ENCODE peak calls at places on chromosomes 13 and 19, in ten cellular contexts. One of them, this sample, is unnamed.
A peak's percentile ranks its signal among the peaks of the same experiment; 100 is the strongest.

GRCh38 chr19:57231686-57232085 is 863 bp downstream of the AURKC start:
- DNase-seq in suprapubic skin: no peak
- DNase-seq in right cardiac atrium: no peak
- DNase-seq in body of pancreas: no peak
- DNase-seq in effector memory CD4-positive, alpha-beta T cell: no peak
- DNase-seq in H1: no peak
- DNase-seq in breast epithelium: no peak
- DNase-seq in fibroblast of lung: no peak
- DNase-seq in psoas muscle: no peak
- DNase-seq in upper lobe of left lung: no peak
- DNase-seq in this sample: no peak

GRCh38 chr19:49355890-49356289 is 6.3 kb downstream of the TEAD2 start:
- DNase-seq in right cardiac atrium: peak; percentile 59
- DNase-seq in breast epithelium: no peak
- DNase-seq in H1: no peak
- DNase-seq in suprapubic skin: no peak
- DNase-seq in fibroblast of lung: no peak
- DNase-seq in body of pancreas: no peak
- DNase-seq in upper lobe of left lung: peak; percentile 40
- DNase-seq in effector memory CD4-positive, alpha-beta T cell: no peak
- DNase-seq in psoas muscle: no peak
- DNase-seq in this sample: no peak

GRCh38 chr19:31346660-31347059 is 2.6 kb downstream of the TSHZ3 start:
- DNase-seq in H1: no peak
- DNase-seq in body of pancreas: no peak
- DNase-seq in upper lobe of left lung: no peak
- DNase-seq in breast epithelium: no peak
- DNase-seq in effector memory CD4-positive, alpha-beta T cell: no peak
- DNase-seq in right cardiac atrium: no peak
- DNase-seq in psoas muscle: no peak
- DNase-seq in suprapubic skin: no peak
- DNase-seq in fibroblast of lung: no peak
- DNase-seq in this sample: no peak

GRCh38 chr19:42553292-42554045 is 25.2 kb upstream of the CEACAM1 start:
- DNase-seq in breast epithelium: no peak
- DNase-seq in right cardiac atrium: no peak
- DNase-seq in psoas muscle: no peak
- DNase-seq in upper lobe of left lung: peak; percentile 57
- DNase-seq in H1: no peak
- DNase-seq in fibroblast of lung: peak; percentile 53
- DNase-seq in effector memory CD4-positive, alpha-beta T cell: no peak
- DNase-seq in suprapubic skin: peak; percentile 63
- DNase-seq in body of pancreas: no peak
- DNase-seq in this sample: no peak

GRCh38 chr19:18419699-18420460 is 682 bp downstream of the SSBP4 start:
- DNase-seq in right cardiac atrium: no peak
- DNase-seq in effector memory CD4-positive, alpha-beta T cell: no peak
- DNase-seq in H1: no peak
- DNase-seq in psoas muscle: peak; percentile 66
- DNase-seq in fibroblast of lung: no peak
- DNase-seq in breast epithelium: no peak
- DNase-seq in upper lobe of left lung: no peak
- DNase-seq in suprapubic skin: no peak
- DNase-seq in body of pancreas: peak; percentile 40
- DNase-seq in this sample: no peak

GRCh38 chr19:37933965-37934364 is 27.0 kb downstream of the SIPA1L3 start:
- DNase-seq in fibroblast of lung: no peak
- DNase-seq in effector memory CD4-positive, alpha-beta T cell: no peak
- DNase-seq in suprapubic skin: no peak
- DNase-seq in breast epithelium: no peak
- DNase-seq in psoas muscle: peak; percentile 75
- DNase-seq in upper lobe of left lung: no peak
- DNase-seq in H1: no peak
- DNase-seq in right cardiac atrium: peak; percentile 47
- DNase-seq in body of pancreas: peak; percentile 34
- DNase-seq in this sample: no peak

GRCh38 chr19:37988758-37989635 is 82.0 kb downstream of the SIPA1L3 start:
- DNase-seq in upper lobe of left lung: no peak
- DNase-seq in breast epithelium: no peak
- DNase-seq in H1: no peak
- DNase-seq in suprapubic skin: no peak
- DNase-seq in effector memory CD4-positive, alpha-beta T cell: no peak
- DNase-seq in fibroblast of lung: no peak
- DNase-seq in body of pancreas: no peak
- DNase-seq in right cardiac atrium: no peak
- DNase-seq in psoas muscle: no peak
- DNase-seq in this sample: no peak

GRCh38 chr19:7292950-7293794 is 1.0 kb downstream of the INSR start:
- DNase-seq in breast epithelium: peak; percentile 58
- DNase-seq in fibroblast of lung: no peak
- DNase-seq in right cardiac atrium: peak; percentile 60
- DNase-seq in body of pancreas: peak; percentile 58
- DNase-seq in effector memory CD4-positive, alpha-beta T cell: no peak
- DNase-seq in psoas muscle: peak; percentile 79
- DNase-seq in H1: no peak
- DNase-seq in upper lobe of left lung: peak; percentile 35
- DNase-seq in suprapubic skin: peak; percentile 80
- DNase-seq in this sample: no peak

GRCh38 chr13:112670118-112670517 is 19.7 kb upstream of the ATP11A start:
- DNase-seq in psoas muscle: no peak
- DNase-seq in right cardiac atrium: no peak
- DNase-seq in fibroblast of lung: no peak
- DNase-seq in suprapubic skin: no peak
- DNase-seq in breast epithelium: no peak
- DNase-seq in effector memory CD4-positive, alpha-beta T cell: no peak
- DNase-seq in H1: no peak
- DNase-seq in body of pancreas: no peak
- DNase-seq in upper lobe of left lung: no peak
- DNase-seq in this sample: no peak

GRCh38 chr13:44224433-44225149 is 149.0 kb upstream of the SERP2 start:
- DNase-seq in effector memory CD4-positive, alpha-beta T cell: no peak
- DNase-seq in H1: no peak
- DNase-seq in breast epithelium: no peak
- DNase-seq in right cardiac atrium: peak; percentile 52
- DNase-seq in fibroblast of lung: peak; percentile 83
- DNase-seq in suprapubic skin: no peak
- DNase-seq in body of pancreas: no peak
- DNase-seq in psoas muscle: no peak
- DNase-seq in upper lobe of left lung: no peak
- DNase-seq in this sample: no peak

GRCh38 chr19:2540646-2541454 is 64.9 kb downstream of the GADD45B start:
- DNase-seq in body of pancreas: peak; percentile 80
- DNase-seq in effector memory CD4-positive, alpha-beta T cell: no peak
- DNase-seq in upper lobe of left lung: peak; percentile 93
- DNase-seq in psoas muscle: peak; percentile 95
- DNase-seq in suprapubic skin: peak; percentile 96
- DNase-seq in H1: peak; percentile 96
- DNase-seq in breast epithelium: peak; percentile 97
- DNase-seq in fibroblast of lung: peak; percentile 92
- DNase-seq in right cardiac atrium: peak; percentile 93
- DNase-seq in this sample: peak; percentile 75

DNA sequence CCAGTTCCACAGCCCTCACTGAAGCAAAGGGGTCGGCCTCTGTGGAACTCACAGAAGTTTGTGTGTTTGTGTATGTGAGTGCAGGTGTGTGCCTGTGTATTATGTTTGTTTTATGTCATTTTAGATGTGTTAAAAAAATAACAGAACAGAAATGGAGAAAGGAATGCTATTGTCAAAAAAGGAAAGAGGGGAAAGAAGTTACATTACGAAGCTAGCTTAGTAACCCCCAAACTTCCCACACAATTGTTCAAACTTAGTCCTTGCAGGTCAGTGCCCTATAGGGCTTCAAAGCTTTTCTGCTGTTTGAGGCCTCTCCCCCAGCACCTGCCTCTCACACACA is 1505.6 kb upstream of the SLC10A2 start:
- DNase-seq in fibroblast of lung: no peak
- DNase-seq in effector memory CD4-positive, alpha-beta T cell: no peak
- DNase-seq in upper lobe of left lung: no peak
- DNase-seq in H1: no peak
- DNase-seq in psoas muscle: no peak
- DNase-seq in body of pancreas: no peak
- DNase-seq in right cardiac atrium: no peak
- DNase-seq in suprapubic skin: no peak
- DNase-seq in breast epithelium: no peak
- DNase-seq in this sample: no peak
- H3K4me3 ChIP-seq in fibroblast of lung: no peak overlapping the region
- H3K4me3 ChIP-seq in effector memory CD4-positive, alpha-beta T cell: no peak overlapping the region
- H3K4me3 ChIP-seq in upper lobe of left lung: no peak overlapping the region
- H3K4me3 ChIP-seq in H1: no peak overlapping the region
- H3K4me3 ChIP-seq in psoas muscle: no peak overlapping the region
- H3K4me3 ChIP-seq in body of pancreas: no peak overlapping the region
- H3K4me3 ChIP-seq in right cardiac atrium: no peak overlapping the region
- H3K4me3 ChIP-seq in suprapubic skin: no peak overlapping the region
- H3K4me3 ChIP-seq in breast epithelium: no peak overlapping the region
- H3K4me3 ChIP-seq in this sample: peak overlapping the region; percentile 10

DNA sequence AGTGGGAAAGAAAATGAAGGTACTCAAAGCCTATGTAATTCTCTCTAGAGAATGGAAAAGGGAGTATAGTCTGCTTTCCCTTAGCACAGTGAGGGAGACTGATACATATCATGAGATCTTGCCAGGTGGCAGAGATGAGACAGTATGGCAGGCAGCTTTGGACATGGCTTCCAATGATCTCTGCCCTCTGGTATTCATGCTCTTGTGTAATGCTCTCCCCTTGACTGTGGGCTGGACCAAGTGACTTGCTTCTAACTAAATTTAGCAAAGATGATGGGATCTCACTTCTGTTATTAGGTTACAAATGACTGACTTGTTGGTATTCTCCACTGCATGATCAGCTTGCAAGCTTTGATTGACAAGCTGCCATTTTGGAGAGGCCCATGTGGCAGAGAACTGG is 10.2 kb downstream of the ZNF132 start:
- DNase-seq in body of pancreas: no peak
- DNase-seq in effector memory CD4-positive, alpha-beta T cell: no peak
- DNase-seq in right cardiac atrium: no peak
- DNase-seq in H1: no peak
- DNase-seq in psoas muscle: no peak
- DNase-seq in breast epithelium: no peak
- DNase-seq in upper lobe of left lung: no peak
- DNase-seq in suprapubic skin: no peak
- DNase-seq in fibroblast of lung: no peak
- DNase-seq in this sample: no peak
- H3K9me3 ChIP-seq in body of pancreas: no peaks in the 10 kb centered on the region
- H3K9me3 ChIP-seq in effector memory CD4-positive, alpha-beta T cell: peaks cover 47% of the 10 kb centered on the region
- H3K9me3 ChIP-seq in right cardiac atrium: peaks cover 40% of the 10 kb centered on the region
- H3K9me3 ChIP-seq in H1: peaks cover 78% of the 10 kb centered on the region
- H3K9me3 ChIP-seq in psoas muscle: peaks cover 68% of the 10 kb centered on the region
- H3K9me3 ChIP-seq in breast epithelium: peaks cover 86% of the 10 kb centered on the region
- H3K9me3 ChIP-seq in upper lobe of left lung: peaks cover 88% of the 10 kb centered on the region
- H3K9me3 ChIP-seq in suprapubic skin: peaks cover 50% of the 10 kb centered on the region
- H3K9me3 ChIP-seq in fibroblast of lung: peaks cover 19% of the 10 kb centered on the region
- H3K9me3 ChIP-seq in this sample: peaks cover 84% of the 10 kb centered on the region

GRCh38 chr19:47494211-47494547 is 10.2 kb upstream of the KPTN start:
- DNase-seq in H1: no peak
- DNase-seq in effector memory CD4-positive, alpha-beta T cell: no peak
- DNase-seq in body of pancreas: no peak
- DNase-seq in upper lobe of left lung: no peak
- DNase-seq in breast epithelium: no peak
- DNase-seq in fibroblast of lung: no peak
- DNase-seq in psoas muscle: peak; percentile 4
- DNase-seq in suprapubic skin: no peak
- DNase-seq in right cardiac atrium: no peak
- DNase-seq in this sample: no peak

GRCh38 chr19:47493378-47494210 is 9.6 kb upstream of the KPTN start:
- DNase-seq in psoas muscle: peak; percentile 39
- DNase-seq in right cardiac atrium: no peak
- DNase-seq in effector memory CD4-positive, alpha-beta T cell: no peak
- DNase-seq in upper lobe of left lung: no peak
- DNase-seq in body of pancreas: no peak
- DNase-seq in breast epithelium: no peak
- DNase-seq in H1: no peak
- DNase-seq in fibroblast of lung: no peak
- DNase-seq in suprapubic skin: no peak
- DNase-seq in this sample: no peak

GRCh38 chr19:47497073-47497766 is 13.2 kb upstream of the KPTN start:
- DNase-seq in psoas muscle: peak; percentile 73
- DNase-seq in upper lobe of left lung: no peak
- DNase-seq in H1: no peak
- DNase-seq in right cardiac atrium: no peak
- DNase-seq in body of pancreas: no peak
- DNase-seq in effector memory CD4-positive, alpha-beta T cell: no peak
- DNase-seq in fibroblast of lung: no peak
- DNase-seq in suprapubic skin: no peak
- DNase-seq in breast epithelium: peak; percentile 83
- DNase-seq in this sample: no peak

GRCh38 chr19:47494729-47495128 is 10.7 kb upstream of the KPTN start:
- DNase-seq in breast epithelium: no peak
- DNase-seq in psoas muscle: peak; percentile 49
- DNase-seq in H1: no peak
- DNase-seq in body of pancreas: no peak
- DNase-seq in fibroblast of lung: no peak
- DNase-seq in right cardiac atrium: no peak
- DNase-seq in suprapubic skin: no peak
- DNase-seq in effector memory CD4-positive, alpha-beta T cell: no peak
- DNase-seq in upper lobe of left lung: no peak
- DNase-seq in this sample: no peak

DNA sequence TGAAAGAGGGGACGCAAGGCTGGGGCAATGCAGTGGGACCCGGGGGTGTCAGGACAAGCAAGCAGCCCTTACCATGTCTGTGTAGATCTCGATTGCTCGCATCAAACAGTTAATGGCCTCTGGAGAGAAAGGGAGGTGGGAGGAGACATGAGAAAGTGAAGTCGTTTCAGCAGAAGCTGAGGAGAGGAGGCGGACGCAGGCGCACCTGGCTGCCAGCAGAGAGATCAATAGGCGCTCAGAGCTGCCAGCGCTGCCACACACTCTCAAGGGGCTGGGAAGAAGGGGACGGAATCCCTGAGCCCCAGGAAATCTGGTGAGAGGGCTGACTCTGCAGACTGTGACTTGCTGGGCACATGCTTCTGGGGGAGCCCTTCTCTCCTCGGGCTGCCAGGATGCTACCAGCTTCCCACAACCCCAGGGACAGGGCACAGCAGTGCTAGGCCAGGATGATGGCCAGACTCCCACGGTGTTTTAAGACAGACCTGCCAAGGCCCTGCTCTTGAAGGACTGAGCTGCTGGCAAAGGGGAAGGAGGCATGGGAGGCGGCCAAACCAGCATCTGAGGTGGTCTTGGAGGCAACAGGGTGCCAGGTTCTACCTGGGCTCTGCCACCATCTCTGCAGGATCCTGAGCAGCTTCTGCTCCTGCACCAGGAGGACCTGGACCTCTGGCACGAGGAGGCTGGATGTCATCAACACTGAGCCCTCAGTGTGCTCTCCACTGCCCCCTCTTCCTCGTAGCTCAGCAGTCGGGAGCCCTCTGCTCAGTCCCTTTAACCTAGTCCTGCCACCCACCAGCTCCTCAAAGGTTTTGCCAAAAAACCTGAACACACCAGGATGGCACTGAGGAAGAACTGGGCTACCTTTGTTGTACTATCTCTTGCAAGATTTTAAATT is 11.7 kb upstream of the KPTN start:
- DNase-seq in body of pancreas: no peak
- DNase-seq in right cardiac atrium: no peak
- DNase-seq in psoas muscle: peak; percentile 27
- DNase-seq in fibroblast of lung: no peak
- DNase-seq in H1: no peak
- DNase-seq in upper lobe of left lung: no peak
- DNase-seq in suprapubic skin: no peak
- DNase-seq in breast epithelium: no peak
- DNase-seq in effector memory CD4-positive, alpha-beta T cell: no peak
- DNase-seq in this sample: no peak
- H3K4me1 ChIP-seq in body of pancreas: peaks cover 8% of the 10 kb centered on the region
- H3K4me1 ChIP-seq in right cardiac atrium: no peaks in the 10 kb centered on the region
- H3K4me1 ChIP-seq in psoas muscle: peaks cover 32% of the 10 kb centered on the region
- H3K4me1 ChIP-seq in fibroblast of lung: no peaks in the 10 kb centered on the region
- H3K4me1 ChIP-seq in H1: peaks cover 2% of the 10 kb centered on the region
- H3K4me1 ChIP-seq in upper lobe of left lung: no peaks in the 10 kb centered on the region
- H3K4me1 ChIP-seq in suprapubic skin: peaks cover 31% of the 10 kb centered on the region
- H3K4me1 ChIP-seq in breast epithelium: peaks cover 8% of the 10 kb centered on the region
- H3K4me1 ChIP-seq in effector memory CD4-positive, alpha-beta T cell: no peaks in the 10 kb centered on the region
- H3K4me1 ChIP-seq in this sample: no peaks in the 10 kb centered on the region

GRCh38 chr13:108929532-108929931 is 300.1 kb downstream of the MYO16 start:
- DNase-seq in effector memory CD4-positive, alpha-beta T cell: no peak
- DNase-seq in suprapubic skin: no peak
- DNase-seq in body of pancreas: no peak
- DNase-seq in upper lobe of left lung: no peak
- DNase-seq in fibroblast of lung: peak; percentile 44
- DNase-seq in right cardiac atrium: no peak
- DNase-seq in H1: no peak
- DNase-seq in breast epithelium: no peak
- DNase-seq in psoas muscle: no peak
- DNase-seq in this sample: no peak
- H3K4me3 ChIP-seq in effector memory CD4-positive, alpha-beta T cell: no peak overlapping the region
- H3K4me3 ChIP-seq in suprapubic skin: no peak overlapping the region
- H3K4me3 ChIP-seq in body of pancreas: no peak overlapping the region
- H3K4me3 ChIP-seq in upper lobe of left lung: no peak overlapping the region
- H3K4me3 ChIP-seq in fibroblast of lung: no peak overlapping the region
- H3K4me3 ChIP-seq in right cardiac atrium: no peak overlapping the region
- H3K4me3 ChIP-seq in H1: no peak overlapping the region
- H3K4me3 ChIP-seq in breast epithelium: no peak overlapping the region
- H3K4me3 ChIP-seq in psoas muscle: no peak overlapping the region
- H3K4me3 ChIP-seq in this sample: no peak overlapping the region